ENCODE peak calls at places on chromosomes 11 and 22, in four cellular contexts. W is H1, G is HCT116, B is K562. S is an unnamed sample.
A peak's percentile ranks its signal among the peaks of the same experiment; 100 is the strongest.

GRCh38 chr11:118245946-118246562 is 6.1 kb downstream of the MPZL3 start:
- DNase-seq in W (no peak), G (no peak), B (no peak), S (no peak)

GRCh38 chr11:40129276-40129675 is 1330.2 kb downstream of the LRRC4C start:
- DNase-seq in W (no peak), G (no peak), B (no peak), S (no peak)

GRCh38 chr22:22714600-22715361 is 70.4 kb downstream of the GGTLC2 start:
- DNase-seq in W (peak; percentile 7), G (no peak), B (no peak), S (no peak)

GRCh38 chr11:57324154-57324885 is 432 bp downstream of the TNKS1BP1 start:
- DNase-seq in W (peak; percentile 83), G (no peak), B (peak; percentile 80), S (no peak)

GRCh38 chr11:42960521-42961088 is 351.2 kb upstream of the API5 start:
- DNase-seq in W (no peak), G (no peak), B (no peak), S (no peak)

GRCh38 chr11:11973866-11974265 is 34.6 kb downstream of the DKK3 start:
- DNase-seq in W (peak; percentile 19), G (no peak), B (no peak), S (no peak)

GRCh38 chr22:41557401-41558240 is 3.2 kb upstream of the CSDC2 start:
- DNase-seq in W (peak; percentile 58), G (no peak), B (peak; percentile 53), S (peak; percentile 70)

GRCh38 chr11:126375726-126376125 is 20.2 kb downstream of the ST3GAL4 start:
- DNase-seq in W (no peak), G (no peak), B (no peak), S (no peak)

GRCh38 chr11:18204220-18204619 is 31.6 kb downstream of the MRGPRX4 start:
- DNase-seq in W (no peak), G (no peak), B (no peak), S (no peak)

GRCh38 chr11:19933801-19934488 is 221.3 kb downstream of the NAV2 start:
- DNase-seq in W (no peak), G (no peak), B (no peak), S (no peak)

GRCh38 chr22:29480512-29481264 is 670 bp downstream of the NEFH start:
- DNase-seq in W (peak; percentile 81), G (no peak), B (peak; percentile 78), S (no peak)

GRCh38 chr11:75077316-75077715 is 19.4 kb downstream of the OR2AT4 start:
- DNase-seq in W (no peak), G (no peak), B (no peak), S (no peak)

GRCh38 chr22:28981818-28982499 is 79.7 kb downstream of the C22orf31 start:
- DNase-seq in W (no peak), G (no peak), B (no peak), S (peak; percentile 97)

DNA sequence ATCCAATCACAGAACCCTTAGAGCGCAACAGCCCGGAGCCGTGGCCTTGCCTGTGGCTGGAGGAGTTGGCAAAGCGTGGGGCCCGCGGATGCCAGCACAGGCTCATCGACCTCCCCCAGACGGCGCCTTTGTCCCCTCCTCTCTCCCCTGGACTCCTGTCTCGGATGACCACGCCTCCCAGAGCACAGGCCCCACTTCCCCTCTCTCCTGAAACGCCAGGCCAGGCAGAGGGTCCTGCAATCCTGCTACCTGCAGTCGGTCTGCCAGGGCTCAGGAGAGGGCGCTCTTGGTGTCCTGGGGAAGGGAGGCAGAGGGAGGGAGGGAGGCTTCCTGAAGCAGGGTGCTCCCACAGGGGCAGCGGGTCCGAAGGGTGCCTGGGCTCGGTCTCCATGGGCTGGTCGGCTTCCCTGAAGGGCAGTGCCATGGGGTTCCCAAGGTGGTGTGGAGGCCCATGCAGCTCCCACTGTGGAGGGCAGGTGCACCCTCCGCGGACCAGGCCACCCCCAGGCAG is 16.6 kb upstream of the TTLL12 start:
- DNase-seq in W (peak; percentile 82), G (no peak), B (no peak), S (no peak)
- TF ChIP-seq FOSL1 in W (no peak), G (no peak), B (no peak), S (no peak)

GRCh38 chr11:122141757-122142156 is 25.7 kb upstream of the BLID start:
- DNase-seq in W (no peak), G (no peak), B (no peak), S (no peak)
- TF ChIP-seq JUND in W (no peak), G (no peak), B (no peak), S (no peak)

DNA sequence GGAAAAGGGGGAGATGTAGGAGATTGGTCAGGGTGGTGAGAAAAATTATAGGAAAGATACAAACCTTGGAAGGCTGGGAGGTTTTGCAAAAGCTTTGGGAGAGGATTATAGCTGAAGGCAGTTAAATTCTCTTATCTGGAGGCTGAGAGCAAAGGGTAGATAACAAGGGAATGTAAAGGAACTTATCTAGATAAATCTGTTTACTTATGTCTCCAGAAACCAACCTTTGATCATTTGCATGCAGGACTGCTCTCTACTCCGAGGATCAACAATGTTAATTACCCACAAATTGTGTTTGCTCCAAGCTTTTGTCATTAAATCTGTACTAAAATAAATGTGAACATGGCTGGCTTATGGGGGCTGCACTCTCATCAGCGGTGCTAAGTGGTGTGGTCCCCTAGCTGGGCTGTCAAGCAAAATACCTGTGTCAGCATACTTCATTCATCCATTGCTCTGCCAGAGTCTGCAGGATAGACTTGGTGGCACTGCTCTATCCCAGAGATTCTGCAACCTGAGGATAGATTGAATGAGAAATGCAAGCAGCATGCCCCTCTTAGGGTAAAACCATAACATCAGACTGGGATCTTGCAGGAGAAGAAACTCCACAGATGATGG is 1599.2 kb upstream of the TENM4 start:
- DNase-seq in W (no peak), G (no peak), B (no peak), S (peak; percentile 30)
- TF ChIP-seq FOSL1 in W (no peak), G (no peak), B (no peak), S (no peak)

GRCh38 chr11:33579101-33579500 is 121.5 kb downstream of the C11orf91 start:
- DNase-seq in W (no peak), G (no peak), B (no peak), S (no peak)

GRCh38 chr11:33588056-33588455 is 112.6 kb downstream of the C11orf91 start:
- DNase-seq in W (no peak), G (no peak), B (no peak), S (no peak)

GRCh38 chr11:33585564-33585963 is 115.1 kb downstream of the C11orf91 start:
- DNase-seq in W (no peak), G (no peak), B (no peak), S (no peak)

GRCh38 chr11:33582636-33583325 is 117.8 kb downstream of the C11orf91 start:
- DNase-seq in W (no peak), G (no peak), B (no peak), S (no peak)
- TF ChIP-seq JUND in W (no peak), G (no peak), B (no peak), S (no peak)

GRCh38 chr11:46120711-46121327 is 435 bp downstream of the PHF21A start:
- DNase-seq in W (peak; percentile 64), G (no peak), B (peak; percentile 35), S (peak; percentile 41)
- TF ChIP-seq FOSL1 in W (no peak), G (no peak), B (peak; percentile 42), S (no peak)

DNA sequence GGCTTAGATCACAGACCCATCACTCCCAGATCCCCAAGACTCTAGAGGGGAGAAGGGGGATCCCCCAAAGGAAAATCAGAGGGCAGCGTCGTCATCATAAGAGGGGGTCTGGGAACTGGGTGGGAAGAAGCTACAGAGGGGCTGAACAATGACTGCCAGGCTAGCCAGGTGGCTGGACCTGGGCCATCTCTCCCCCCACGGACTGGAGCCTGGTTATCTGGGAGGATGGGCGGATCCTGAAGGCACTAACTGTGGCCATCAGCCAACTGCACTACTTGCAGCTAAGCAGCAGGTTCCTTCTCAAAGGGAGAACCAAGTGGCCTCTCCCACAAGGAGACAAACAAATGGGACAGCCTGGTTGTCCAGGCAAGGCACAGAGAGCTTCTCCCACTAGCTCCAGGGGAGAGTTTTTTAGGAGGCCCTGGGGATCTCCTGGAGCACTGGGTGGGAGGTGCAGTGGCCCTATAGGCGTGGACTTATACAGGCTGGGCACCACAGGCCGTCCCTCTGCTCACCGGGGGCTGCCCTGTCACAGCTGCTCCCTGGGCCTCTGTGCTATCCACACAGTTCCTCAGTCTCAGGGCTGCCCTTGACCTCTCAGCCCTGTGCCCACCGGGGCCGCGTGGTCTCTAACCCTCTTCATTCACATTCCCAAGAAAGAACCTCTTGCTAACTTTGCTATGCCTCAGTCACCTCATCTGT is 15.4 kb downstream of the P2RY6 start:
- DNase-seq in W (no peak), G (no peak), B (no peak), S (no peak)
- TF ChIP-seq JUND in W (no peak), G (no peak), B (no peak), S (no peak)

GRCh38 chr22:30944986-30945385 is 23.6 kb downstream of the MORC2 start:
- DNase-seq in W (no peak), G (no peak), B (no peak), S (no peak)

GRCh38 chr22:30947163-30947820 is 21.3 kb downstream of the MORC2 start:
- DNase-seq in W (no peak), G (no peak), B (no peak), S (no peak)

GRCh38 chr22:30946354-30946753 is 22.2 kb downstream of the MORC2 start:
- DNase-seq in W (no peak), G (no peak), B (no peak), S (no peak)

GRCh38 chr22:30943368-30943767 is 25.2 kb downstream of the MORC2 start:
- DNase-seq in W (no peak), G (no peak), B (no peak), S (no peak)

GRCh38 chr22:30945653-30946052 is 22.9 kb downstream of the MORC2 start:
- DNase-seq in W (no peak), G (no peak), B (no peak), S (no peak)
- TF ChIP-seq FOSL1 in W (no peak), G (no peak), B (no peak), S (no peak)

GRCh38 chr11:63761173-63761572 is 7.4 kb downstream of the ZFTA start:
- DNase-seq in W (peak; percentile 79), G (no peak), B (no peak), S (no peak)

GRCh38 chr11:63761870-63762661 is 6.5 kb downstream of the ZFTA start:
- DNase-seq in W (peak; percentile 87), G (no peak), B (no peak), S (no peak)

GRCh38 chr11:63763506-63764200 is 4.9 kb downstream of the ZFTA start:
- DNase-seq in W (peak; percentile 91), G (no peak), B (no peak), S (no peak)

GRCh38 chr11:63764201-63764711 is 4.3 kb downstream of the ZFTA start:
- DNase-seq in W (no peak), G (no peak), B (no peak), S (no peak)

GRCh38 chr11:63762662-63763505 is 5.7 kb downstream of the ZFTA start:
- DNase-seq in W (peak; percentile 77), G (no peak), B (no peak), S (no peak)
- TF ChIP-seq JUND in W (no peak), G (no peak), B (no peak), S (no peak)

GRCh38 chr11:45820211-45820857 is 15.4 kb downstream of the SLC35C1 start:
- DNase-seq in W (no peak), G (no peak), B (no peak), S (no peak)
- TF ChIP-seq FOSL1 in W (no peak), G (no peak), B (no peak), S (no peak)

S was measured in HepG2.